ENCODE peak calls at places on chromosomes 3 and 15, in five cellular contexts. W, J, D, P and M are unnamed samples.

GRCh38 chr3:77526573-77526972 is 486.7 kb downstream of the ROBO2 start:
- DNase-seq in W (no peak), P (no peak), D (no peak), J (no peak), M (no peak)

GRCh38 chr3:126616931-126617330 is 38.0 kb downstream of the TXNRD3 start:
- DNase-seq in J (no peak), P (no peak), D (peak; percentile 50), W (no peak), M (no peak)

GRCh38 chr3:34396288-34396687 is 597.9 kb downstream of the PDCD6IP start:
- DNase-seq in J (no peak), P (no peak), D (no peak), W (no peak), M (no peak)

GRCh38 chr15:39591141-39591895 is 10.4 kb downstream of the THBS1 start:
- DNase-seq in W (no peak), P (no peak), J (no peak), D (no peak), M (no peak)

GRCh38 chr3:55721716-55722484 is 234.8 kb upstream of the WNT5A start:
- DNase-seq in W (no peak), D (peak; percentile 26), P (peak; percentile 72), J (no peak), M (peak; percentile 36)

GRCh38 chr3:127015282-127016042 is 32.5 kb downstream of the PLXNA1 start:
- DNase-seq in J (no peak), D (peak; percentile 30), W (no peak), P (peak; percentile 31), M (peak; percentile 59)

GRCh38 chr3:143090486-143090885 is 29.1 kb upstream of the CHST2 start:
- DNase-seq in P (no peak), J (no peak), D (no peak), W (no peak), M (peak; percentile 22)

GRCh38 chr3:4410174-4410573 is 56.9 kb downstream of the SUMF1 start:
- DNase-seq in P (no peak), D (no peak), W (no peak), J (no peak), M (no peak)

GRCh38 chr15:42737529-42738328 is 801 bp upstream of the CDAN1 start:
- DNase-seq in W (no peak), D (peak; percentile 24), J (no peak), P (no peak), M (no peak)

GRCh38 chr3:32841875-32842505 is 24.2 kb downstream of the TRIM71 start:
- DNase-seq in P (no peak), J (no peak), D (peak; percentile 53), W (no peak), M (no peak)

GRCh38 chr3:112651076-112651475 is 10.1 kb upstream of the CCDC80 start:
- DNase-seq in W (no peak), D (no peak), P (no peak), J (no peak), M (no peak)

GRCh38 chr15:77025066-77025435 is 30.1 kb downstream of the PSTPIP1 start:
- DNase-seq in D (no peak), J (no peak), W (no peak), P (no peak), M (no peak)

GRCh38 chr3:171846594-171846993 is 3.4 kb downstream of the TMEM212 start:
- DNase-seq in J (no peak), W (no peak), D (peak; percentile 42), P (no peak), M (no peak)

GRCh38 chr3:34175636-34176186 is 377.3 kb downstream of the PDCD6IP start:
- DNase-seq in P (peak; percentile 8), D (no peak), J (no peak), W (no peak), M (no peak)

GRCh38 chr15:41881550-41881924 is 12.3 kb downstream of the SPTBN5 start:
- DNase-seq in J (no peak), D (no peak), P (no peak), W (no peak), M (no peak)

GRCh38 chr3:185646382-185647133 is 60.5 kb downstream of the SENP2 start:
- DNase-seq in W (no peak), D (no peak), J (no peak), P (peak; percentile 39), M (peak; percentile 34)

GRCh38 chr3:42275217-42275616 is 9.2 kb upstream of the CCK start:
- DNase-seq in J (no peak), W (no peak), P (peak; percentile 8), D (no peak), M (no peak)

GRCh38 chr3:141949394-141949793 is 73.0 kb downstream of the ATP1B3 start:
- DNase-seq in P (no peak), D (no peak), J (no peak), W (no peak), M (no peak)

GRCh38 chr3:99878005-99878404 is 60.3 kb downstream of the CMSS1 start:
- DNase-seq in D (peak; percentile 82), W (no peak), J (no peak), P (no peak), M (no peak)

GRCh38 chr3:3170998-3171397 is 8.5 kb downstream of the CRBN start:
- DNase-seq in D (peak; percentile 20), J (no peak), W (no peak), P (peak; percentile 48), M (peak; percentile 28)

GRCh38 chr15:60721706-60722105 is 242.8 kb upstream of the ICE2 start:
- DNase-seq in J (no peak), W (no peak), P (no peak), D (no peak), M (no peak)

GRCh38 chr3:106176734-106177133 is 307.9 kb upstream of the CBLB start:
- DNase-seq in P (no peak), W (no peak), J (no peak), D (no peak), M (no peak)

GRCh38 chr3:147130461-147130860 is 275.9 kb downstream of the ZIC4 start:
- DNase-seq in D (peak; percentile 46), P (no peak), J (no peak), W (no peak), M (no peak)